ENCODE peak calls at places on chromosomes 5 and 9, in four cellular contexts. N is fibroblast of the aortic adventitia; W is astrocyte of the cerebellum; S is CD8-positive, alpha-beta T cell. C is an unnamed sample.

GRCh38 chr5:54470191-54470590 is 14.7 kb downstream of the HSPB3 start:
- DNase-seq in N (peak), W (no peak), S (no peak), C (no peak)

GRCh38 chr9:88950341-88951141 is 40.7 kb upstream of the S1PR3 start:
- DNase-seq in N (peak), W (no peak), S (no peak), C (no peak)

GRCh38 chr5:1429066-1429465 is 16.2 kb downstream of the SLC6A3 start:
- DNase-seq in N (no peak), W (no peak), S (no peak), C (no peak)

GRCh38 chr5:133994297-133994989 is 10.3 kb downstream of the VDAC1 start:
- DNase-seq in N (no peak), W (no peak), S (no peak), C (no peak)

GRCh38 chr5:6544561-6544935 is 88.3 kb downstream of the NSUN2 start:
- DNase-seq in N (no peak), W (no peak), S (no peak), C (no peak)

GRCh38 chr5:10366310-10367297 is 13.1 kb downstream of the MARCHF6 start:
- DNase-seq in N (peak), W (no peak), S (no peak), C (no peak)

GRCh38 chr9:36328798-36329411 is 70.7 kb upstream of the GNE start:
- DNase-seq in N (peak), W (peak), S (peak), C (peak)

GRCh38 chr5:169547508-169547907 is 36.1 kb upstream of the SPDL1 start:
- DNase-seq in N (no peak), W (no peak), S (no peak), C (no peak)

GRCh38 chr5:54249210-54250028 is 61.0 kb downstream of the ARL15 start:
- DNase-seq in N (peak), W (no peak), S (peak), C (peak)

GRCh38 chr9:8071445-8071798 is 271.8 kb upstream of the DMAC1 start:
- DNase-seq in N (no peak), W (no peak), S (no peak), C (no peak)

GRCh38 chr5:88824892-88825781 is 57.8 kb downstream of the MEF2C start:
- DNase-seq in N (peak), W (peak), S (no peak), C (no peak)

GRCh38 chr9:101727621-101728524 is 10.6 kb downstream of the GRIN3A start:
- DNase-seq in N (peak), W (no peak), S (no peak), C (peak)

GRCh38 chr9:111484564-111484878 is 338 bp upstream of the ECPAS start:
- DNase-seq in N (peak), W (no peak), S (no peak), C (no peak)

GRCh38 chr5:80569961-80570786 is at the start of gene ANKRD34B:
- DNase-seq in N (no peak), W (no peak), S (no peak), C (peak)

GRCh38 chr5:147863409-147864194 is 14.9 kb upstream of the SCGB3A2 start:
- DNase-seq in N (no peak), W (no peak), S (no peak), C (no peak)

GRCh38 chr9:130073373-130073772 is 19.7 kb downstream of the GPR107 start:
- DNase-seq in N (peak), W (no peak), S (no peak), C (no peak)

GRCh38 chr9:121372563-121373400 is 2.7 kb upstream of the STOM start:
- DNase-seq in N (peak), W (no peak), S (no peak), C (no peak)

GRCh38 chr5:128441923-128442322 is 96.1 kb downstream of the FBN2 start:
- DNase-seq in N (no peak), W (no peak), S (no peak), C (no peak)

GRCh38 chr5:40831346-40832210 is 3.4 kb downstream of the RPL37 start:
- DNase-seq in N (no peak), W (no peak), S (no peak), C (no peak)

GRCh38 chr5:110855961-110856360 is 117.2 kb downstream of the SLC25A46 start:
- DNase-seq in N (no peak), W (no peak), S (no peak), C (no peak)

GRCh38 chr9:111559000-111559610 is 34.1 kb downstream of the ZNF483 start:
- DNase-seq in N (peak), W (no peak), S (no peak), C (no peak)

GRCh38 chr5:138369706-138370105 is 17.2 kb downstream of the KDM3B start:
- DNase-seq in N (no peak), W (no peak), S (no peak), C (no peak)

GRCh38 chr9:110065527-110065926 is 142.4 kb downstream of the C9orf152 start:
- DNase-seq in N (peak), W (no peak), S (no peak), C (no peak)

GRCh38 chr9:91415290-91415689 is 8.3 kb downstream of the NFIL3 start:
- DNase-seq in N (no peak), W (no peak), S (no peak), C (no peak)

GRCh38 chr5:172559004-172559932 is 81.8 kb upstream of the NEURL1B start:
- DNase-seq in N (peak), W (peak), S (no peak), C (peak)

GRCh38 chr9:129275626-129276247 is 97.7 kb upstream of the IER5L start:
- DNase-seq in N (no peak), W (no peak), S (no peak), C (no peak)

GRCh38 chr9:22919423-22919822 is 472.8 kb downstream of the DMRTA1 start:
- DNase-seq in N (no peak), W (no peak), S (no peak), C (no peak)

GRCh38 chr5:137498736-137499505 is at the start of gene SPOCK1:
- DNase-seq in N (peak), W (peak), S (peak), C (peak)

GRCh38 chr5:8953911-8954310 is 592.0 kb downstream of the SEMA5A start:
- DNase-seq in N (no peak), W (no peak), S (no peak), C (no peak)

GRCh38 chr9:89978185-89978584 is 373.4 kb downstream of the GADD45G start:
- DNase-seq in N (peak), W (no peak), S (no peak), C (no peak)
- TF ChIP-seq CTCF in N (peak), W (peak), S (no peak), C (peak)

GRCh38 chr5:102421647-102422046 is 77.2 kb downstream of the SLCO6A1 start:
- DNase-seq in N (no peak), W (no peak), S (no peak), C (no peak)
- TF ChIP-seq CTCF in N (no peak), W (no peak), S (no peak), C (no peak)

GRCh38 chr5:159877894-159878448 is 38.3 kb upstream of the ADRA1B start:
- DNase-seq in N (peak), W (no peak), S (no peak), C (no peak)
- TF ChIP-seq CTCF in N (no peak), W (no peak), S (no peak), C (no peak)

DNA sequence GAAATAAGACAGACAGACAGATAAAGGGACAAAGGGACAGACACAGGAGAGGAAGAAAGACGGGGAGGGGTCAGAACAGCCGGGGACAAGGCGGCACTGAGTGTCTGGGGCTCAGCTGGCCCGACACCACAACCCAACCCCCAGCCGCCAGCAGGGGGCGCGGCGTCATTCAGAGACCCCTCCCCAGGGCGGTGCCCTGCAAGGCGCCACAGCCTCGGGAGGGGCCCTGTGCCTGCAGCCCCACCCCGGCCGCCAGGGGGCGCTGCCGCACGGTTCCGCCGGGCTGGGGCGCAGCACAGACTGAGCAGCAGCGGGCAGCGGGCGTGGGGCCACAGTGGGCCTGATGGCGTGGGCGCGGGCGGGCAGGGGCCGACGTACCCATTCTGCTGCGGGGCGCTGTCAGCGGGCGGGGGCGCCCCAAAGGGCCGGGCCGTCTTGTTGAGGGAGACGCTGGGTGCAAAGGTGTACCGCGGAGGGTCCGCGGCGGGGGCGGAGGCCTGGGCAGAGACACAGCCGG is 5.9 kb downstream of the PDLIM7 start:
- DNase-seq in N (peak), W (no peak), S (no peak), C (peak)
- TF ChIP-seq CTCF in N (peak), W (peak), S (peak), C (peak)

GRCh38 chr5:73974871-73975351 is 348.9 kb downstream of the ARHGEF28 start:
- DNase-seq in N (peak), W (no peak), S (no peak), C (no peak)
- TF ChIP-seq CTCF in N (no peak), W (no peak), S (no peak), C (no peak)

GRCh38 chr9:137682431-137682991 is 63.7 kb downstream of the EHMT1 start:
- DNase-seq in N (no peak), W (no peak), S (no peak), C (no peak)
- TF ChIP-seq CTCF in N (no peak), W (no peak), S (no peak), C (no peak)